ENCODE peak calls at places on chromosomes 13 and 19, in four cellular contexts. One of them, this sample, is unnamed. For H3K36me3 and H3K4me1, the result is how much of the 10 kb centered on the place peaks cover.

GRCh38 chr19:10093295-10094186 is 7.4 kb downstream of the SHFL start:
- DNase-seq in neuronal stem cell: no peak
- DNase-seq in uterus: no peak
- DNase-seq in K562: no peak
- DNase-seq in this sample: no peak

GRCh38 chr13:79779761-79780160 is 298.8 kb downstream of the NDFIP2 start:
- DNase-seq in neuronal stem cell: peak
- DNase-seq in uterus: peak
- DNase-seq in K562: no peak
- DNase-seq in this sample: no peak

GRCh38 chr13:41668130-41668757 is 210.9 kb downstream of the RGCC start:
- DNase-seq in K562: peak
- DNase-seq in uterus: peak
- DNase-seq in neuronal stem cell: peak
- DNase-seq in this sample: peak

GRCh38 chr19:49862411-49863253 is 4.7 kb downstream of the PNKP start:
- DNase-seq in neuronal stem cell: no peak
- DNase-seq in K562: peak
- DNase-seq in uterus: no peak
- DNase-seq in this sample: no peak

GRCh38 chr13:97866346-97866745 is 87.1 kb upstream of the IPO5 start:
- DNase-seq in neuronal stem cell: no peak
- DNase-seq in uterus: no peak
- DNase-seq in K562: no peak
- DNase-seq in this sample: no peak

GRCh38 chr13:73572824-73573223 is 514.0 kb downstream of the KLF5 start:
- DNase-seq in uterus: no peak
- DNase-seq in K562: no peak
- DNase-seq in neuronal stem cell: no peak
- DNase-seq in this sample: no peak

GRCh38 chr13:50127017-50127725 is 111.9 kb downstream of the KCNRG start:
- DNase-seq in K562: no peak
- DNase-seq in uterus: peak
- DNase-seq in neuronal stem cell: peak
- DNase-seq in this sample: peak

GRCh38 chr19:45973564-45974338 is at the start of gene NOVA2:
- DNase-seq in neuronal stem cell: peak
- DNase-seq in uterus: peak
- DNase-seq in K562: peak
- DNase-seq in this sample: peak

GRCh38 chr19:56350416-56351045 is 35.9 kb upstream of the ZSCAN5A start:
- DNase-seq in K562: peak
- DNase-seq in neuronal stem cell: peak
- DNase-seq in uterus: peak
- DNase-seq in this sample: no peak

GRCh38 chr13:102700088-102701031 is 5.5 kb upstream of the METTL21C start:
- DNase-seq in neuronal stem cell: no peak
- DNase-seq in uterus: peak
- DNase-seq in K562: no peak
- DNase-seq in this sample: no peak

GRCh38 chr19:42370068-42370520 is 20.0 kb downstream of the CNFN start:
- DNase-seq in neuronal stem cell: no peak
- DNase-seq in K562: no peak
- DNase-seq in uterus: no peak
- DNase-seq in this sample: no peak

GRCh38 chr19:55172741-55173140 is 6.3 kb upstream of the DNAAF3 start:
- DNase-seq in uterus: no peak
- DNase-seq in neuronal stem cell: no peak
- DNase-seq in K562: no peak
- DNase-seq in this sample: no peak

GRCh38 chr19:2227415-2228156 is 8.5 kb downstream of the PLEKHJ1 start:
- DNase-seq in uterus: no peak
- DNase-seq in K562: no peak
- DNase-seq in neuronal stem cell: no peak
- DNase-seq in this sample: no peak
- H3K36me3 ChIP-seq in uterus: under half
- H3K36me3 ChIP-seq in K562: half or more
- H3K36me3 ChIP-seq in neuronal stem cell: half or more
- H3K36me3 ChIP-seq in this sample: half or more

GRCh38 chr19:1858412-1859081 is 4.8 kb downstream of the KLF16 start:
- DNase-seq in neuronal stem cell: no peak
- DNase-seq in uterus: no peak
- DNase-seq in K562: no peak
- DNase-seq in this sample: no peak
- H3K4me1 ChIP-seq in neuronal stem cell: half or more
- H3K4me1 ChIP-seq in uterus: under half
- H3K4me1 ChIP-seq in K562: half or more
- H3K4me1 ChIP-seq in this sample: half or more

DNA sequence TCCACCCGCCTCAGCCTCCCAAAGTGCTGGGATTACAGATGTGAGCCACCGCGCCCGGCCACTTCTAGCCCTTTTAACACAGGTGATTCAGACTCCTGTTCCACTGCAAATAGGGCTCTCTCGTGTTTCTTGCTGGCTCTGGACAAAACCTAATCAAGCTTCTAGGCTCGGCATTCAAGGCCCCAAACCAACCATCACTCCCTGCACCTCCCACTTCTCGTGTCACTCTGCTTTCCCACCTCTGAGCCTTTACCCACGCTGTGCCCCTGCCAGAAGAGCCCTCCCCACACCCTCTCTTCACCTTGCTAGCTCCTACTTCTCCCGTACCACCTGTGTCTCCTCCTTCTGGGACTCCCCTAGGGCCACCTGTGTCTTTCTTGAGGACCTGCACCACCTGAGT is 19.8 kb downstream of the KANK2 start:
- DNase-seq in neuronal stem cell: no peak
- DNase-seq in uterus: no peak
- DNase-seq in K562: no peak
- DNase-seq in this sample: no peak
- H3K27ac ChIP-seq in neuronal stem cell: no peak
- H3K27ac ChIP-seq in uterus: peak
- H3K27ac ChIP-seq in K562: no peak
- H3K27ac ChIP-seq in this sample: no peak

GRCh38 chr19:48461651-48461981 is 6.2 kb downstream of the KCNJ14 start:
- DNase-seq in neuronal stem cell: no peak
- DNase-seq in K562: peak
- DNase-seq in uterus: no peak
- DNase-seq in this sample: no peak

GRCh38 chr19:48455908-48456562 is 661 bp downstream of the KCNJ14 start:
- DNase-seq in uterus: no peak
- DNase-seq in neuronal stem cell: no peak
- DNase-seq in K562: no peak
- DNase-seq in this sample: peak

GRCh38 chr19:48456864-48457263 is 1.5 kb downstream of the KCNJ14 start:
- DNase-seq in neuronal stem cell: no peak
- DNase-seq in uterus: no peak
- DNase-seq in K562: no peak
- DNase-seq in this sample: no peak

GRCh38 chr19:48455171-48455907 is at the start of gene KCNJ14:
- DNase-seq in neuronal stem cell: no peak
- DNase-seq in uterus: no peak
- DNase-seq in K562: peak
- DNase-seq in this sample: no peak

DNA sequence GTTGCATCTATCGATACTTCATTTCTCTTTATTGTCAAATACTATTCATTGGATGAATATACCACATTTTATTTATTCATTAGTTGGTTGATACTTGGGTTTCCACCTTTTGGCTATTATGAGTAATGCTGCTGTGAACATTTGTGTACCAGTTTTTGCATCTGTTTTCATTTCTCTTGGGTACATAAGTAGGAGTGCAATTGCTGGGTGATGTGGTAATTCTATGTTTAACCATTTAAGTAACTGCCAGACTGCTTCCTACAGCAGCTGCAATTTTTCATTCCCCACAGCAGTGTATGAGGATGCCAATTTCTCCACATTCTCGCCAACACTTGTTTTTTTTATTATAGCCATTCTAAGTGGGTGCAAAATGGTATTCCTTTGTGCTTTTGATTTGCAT is 2.6 kb downstream of the KCNJ14 start:
- DNase-seq in uterus: no peak
- DNase-seq in neuronal stem cell: no peak
- DNase-seq in K562: no peak
- DNase-seq in this sample: no peak
- H3K36me3 ChIP-seq in uterus: under half
- H3K36me3 ChIP-seq in neuronal stem cell: half or more
- H3K36me3 ChIP-seq in K562: half or more
- H3K36me3 ChIP-seq in this sample: under half

This sample was measured in heart left ventricle.